ENCODE peak calls at places on chromosomes 1 and 21, in four cellular contexts. T is smooth muscle cell of the brain vasculature, Q is renal cortical epithelial cell, G is GM18507. W is an unnamed sample.

GRCh38 chr1:26281971-26282693 is 2.2 kb downstream of the SH3BGRL3 start:
- DNase-seq in Q (no peak), G (no peak), T (no peak), W (no peak)

GRCh38 chr1:66576645-66577044 is 42.7 kb downstream of the SGIP1 start:
- DNase-seq in G (no peak), T (no peak), Q (no peak), W (no peak)

GRCh38 chr1:233349137-233349536 is 21.6 kb downstream of the MAP3K21 start:
- DNase-seq in G (no peak), T (no peak), Q (no peak), W (no peak)

GRCh38 chr1:21783679-21784603 is 992 bp upstream of the USP48 start:
- DNase-seq in Q (peak; percentile 93), G (no peak), T (peak; percentile 89), W (no peak)

GRCh38 chr1:33167650-33168447 is 14.0 kb downstream of the TRIM62 start:
- DNase-seq in T (no peak), Q (peak; percentile 12), G (no peak), W (no peak)

GRCh38 chr1:201515062-201515750 is 8.3 kb upstream of the CSRP1 start:
- DNase-seq in T (no peak), Q (no peak), G (no peak), W (no peak)

GRCh38 chr1:41662656-41663437 is 178.4 kb upstream of the EDN2 start:
- DNase-seq in T (no peak), Q (peak; percentile 84), G (no peak), W (no peak)

GRCh38 chr1:243495032-243495431 is 239.2 kb downstream of the SDCCAG8 start:
- DNase-seq in T (no peak), G (no peak), Q (no peak), W (no peak)

GRCh38 chr1:205325334-205325884 is 3.9 kb upstream of the NUAK2 start:
- DNase-seq in G (peak; percentile 28), T (peak; percentile 69), Q (peak; percentile 81), W (peak; percentile 57)

GRCh38 chr1:115190766-115191165 is 101.5 kb upstream of the TSPAN2 start:
- DNase-seq in T (no peak), Q (no peak), G (no peak), W (no peak)

GRCh38 chr21:32347887-32348450 is 44.8 kb downstream of the URB1 start:
- DNase-seq in G (no peak), Q (no peak), T (no peak), W (no peak)

GRCh38 chr1:66679140-66679539 is 73.1 kb upstream of the DYNLT5 start:
- DNase-seq in T (no peak), G (no peak), Q (no peak), W (no peak)

GRCh38 chr1:62364726-62365125 is 45.5 kb upstream of the KANK4 start:
- DNase-seq in Q (peak; percentile 23), T (peak; percentile 21), G (no peak), W (no peak)

GRCh38 chr21:17738171-17738953 is 80.8 kb downstream of the C21orf91 start:
- DNase-seq in T (peak; percentile 49), Q (peak; percentile 81), G (no peak), W (no peak)

GRCh38 chr1:29270881-29271390 is 34.6 kb downstream of the PTPRU start:
- DNase-seq in Q (no peak), T (no peak), G (no peak), W (no peak)

GRCh38 chr1:221392453-221392852 is 349.4 kb downstream of the DUSP10 start:
- DNase-seq in Q (peak; percentile 86), G (no peak), T (no peak), W (no peak)

GRCh38 chr1:54517536-54517935 is 30.5 kb upstream of the ACOT11 start:
- DNase-seq in G (no peak), Q (no peak), T (no peak), W (peak; percentile 57)

GRCh38 chr1:204426035-204426436 is 14.4 kb upstream of the PPP1R15B start:
- DNase-seq in T (no peak), Q (peak; percentile 77), G (no peak), W (no peak)

GRCh38 chr1:205979301-205979700 is 23.9 kb downstream of the RAB7B start:
- DNase-seq in T (no peak), Q (no peak), G (no peak), W (no peak)